ENCODE peak calls at places on chromosomes 7 and 10, in four cellular contexts. I, L, H and T are unnamed samples.

GRCh38 chr10:3006093-3006492 is 61.3 kb upstream of the PFKP start:
- DNase-seq in I (no peak), L (no peak), H (no peak), T (no peak)

GRCh38 chr7:121459148-121459547 is 63.0 kb upstream of the FAM3C start:
- DNase-seq in H (no peak), L (no peak), I (no peak), T (no peak)

GRCh38 chr7:135712182-135712782 is 15.7 kb downstream of the SLC13A4 start:
- DNase-seq in I (no peak), H (no peak), L (no peak), T (no peak)

GRCh38 chr7:1740214-1740613 is 70.1 kb downstream of the ELFN1 start:
- DNase-seq in L (no peak), I (no peak), H (no peak), T (no peak)

GRCh38 chr7:128076216-128076821 is 45.1 kb upstream of the LRRC4 start:
- DNase-seq in I (no peak), L (no peak), H (no peak), T (no peak)

GRCh38 chr10:97089209-97089865 is 96.4 kb downstream of the SLIT1 start:
- DNase-seq in L (no peak), H (no peak), I (no peak), T (no peak)

GRCh38 chr10:107160866-107161265 is 3.6 kb downstream of the SORCS1 start:
- DNase-seq in H (no peak), I (no peak), L (no peak), T (no peak)

GRCh38 chr7:15104411-15105092 is 202.0 kb upstream of the DGKB start:
- DNase-seq in I (no peak), H (no peak), L (no peak), T (no peak)

GRCh38 chr10:34102917-34103506 is 712.1 kb downstream of the PARD3 start:
- DNase-seq in I (no peak), L (no peak), H (no peak), T (no peak)

GRCh38 chr7:135463905-135464304 is 46.0 kb downstream of the CNOT4 start:
- DNase-seq in H (no peak), L (no peak), I (no peak), T (no peak)

GRCh38 chr7:137820677-137821420 is 25.9 kb downstream of the DGKI start:
- DNase-seq in I (no peak), L (no peak), H (no peak), T (no peak)

GRCh38 chr10:87723500-87723899 is 63.8 kb downstream of the PAPSS2 start:
- DNase-seq in H (no peak), L (no peak), I (no peak), T (no peak)

GRCh38 chr10:78300526-78300925 is 266.9 kb downstream of the RPS24 start:
- DNase-seq in L (no peak), H (no peak), I (no peak), T (no peak)

GRCh38 chr7:30450123-30450982 is 28.2 kb downstream of the NOD1 start:
- DNase-seq in L (no peak), H (no peak), I (no peak), T (no peak)

GRCh38 chr10:62079885-62080559 is 178.5 kb downstream of the ARID5B start:
- DNase-seq in H (no peak), L (no peak), I (no peak), T (no peak)

GRCh38 chr7:69166979-69167516 is 431.2 kb upstream of the AUTS2 start:
- DNase-seq in H (no peak), L (no peak), I (no peak), T (no peak)

GRCh38 chr7:129553861-129554530 is 51.7 kb downstream of the SMKR1 start:
- DNase-seq in H (no peak), L (no peak), I (no peak), T (no peak)

GRCh38 chr10:600234-600633 is 89.2 kb downstream of the DIP2C start:
- DNase-seq in L (no peak), H (no peak), I (no peak), T (no peak)

GRCh38 chr10:77925410-77925794 is 1.2 kb downstream of the DLG5 start:
- DNase-seq in I (no peak), H (no peak), L (no peak), T (no peak)

GRCh38 chr7:101686030-101686429 is 56.9 kb upstream of the MYL10 start:
- DNase-seq in L (no peak), I (no peak), H (no peak), T (no peak)

GRCh38 chr10:132328738-132329137 is 3.3 kb upstream of the LRRC27 start:
- DNase-seq in H (no peak), L (no peak), I (no peak), T (no peak)

GRCh38 chr7:128165927-128166420 is 75.1 kb upstream of the LEP start:
- DNase-seq in H (no peak), I (no peak), L (no peak), T (no peak)

GRCh38 chr10:25666276-25666675 is 267.8 kb upstream of the MYO3A start:
- DNase-seq in L (no peak), H (no peak), I (no peak), T (no peak)

GRCh38 chr10:80454526-80455460 is 683 bp downstream of the TSPAN14 start:
- DNase-seq in L (no peak), H (no peak), I (no peak), T (no peak)

GRCh38 chr7:92644406-92645113 is 54.4 kb upstream of the FAM133B start:
- DNase-seq in I (no peak), H (no peak), L (no peak), T (no peak)

GRCh38 chr7:97024209-97025129 is at the start of gene DLX5:
- DNase-seq in L (peak), H (no peak), I (no peak), T (no peak)

GRCh38 chr10:133526957-133527588 is at the start of gene CYP2E1:
- DNase-seq in I (no peak), L (no peak), H (no peak), T (no peak)

GRCh38 chr10:114525368-114525949 is 121.2 kb upstream of the AFAP1L2 start:
- DNase-seq in I (no peak), H (no peak), L (no peak), T (no peak)

GRCh38 chr10:83274088-83274487 is 865.2 kb upstream of the GHITM start:
- DNase-seq in L (no peak), H (no peak), I (no peak), T (no peak)

GRCh38 chr10:33238643-33239042 is 95.8 kb downstream of the NRP1 start:
- DNase-seq in L (no peak), H (no peak), I (no peak), T (peak)

GRCh38 chr10:32237644-32238345 is 109.2 kb downstream of the EPC1 start:
- DNase-seq in I (no peak), H (no peak), L (no peak), T (no peak)

GRCh38 chr10:103548581-103549348 is 55.3 kb downstream of the NEURL1 start:
- DNase-seq in I (no peak), H (no peak), L (no peak), T (no peak)

GRCh38 chr7:38594931-38595330 is 36.2 kb downstream of the AMPH start:
- DNase-seq in I (no peak), H (no peak), L (no peak), T (no peak)

GRCh38 chr10:95170790-95171189 is 23.2 kb upstream of the ACSM6 start:
- DNase-seq in L (no peak), I (no peak), H (no peak), T (no peak)

GRCh38 chr10:28326516-28327493 is 23.9 kb upstream of the MPP7 start:
- DNase-seq in H (no peak), L (peak), I (no peak), T (no peak)

GRCh38 chr10:119306964-119307363 is 99.6 kb downstream of the GRK5 start:
- DNase-seq in H (no peak), L (no peak), I (no peak), T (no peak)

GRCh38 chr7:24830440-24831050 is 73.3 kb upstream of the GSDME start:
- DNase-seq in H (no peak), L (no peak), I (no peak), T (no peak)
- TF ChIP-seq SIN3A in H (no peak), L (no peak), I (no peak), T (no peak)

GRCh38 chr7:148697256-148697841 is 1.4 kb upstream of the CUL1 start:
- DNase-seq in I (no peak), L (no peak), H (no peak), T (no peak)
- H3K4me3 ChIP-seq in I (no peak), L (peak), H (peak), T (peak)

GRCh38 chr7:56062382-56062781 is 1.7 kb upstream of the SUMF2 start:
- DNase-seq in L (peak), I (peak), H (no peak), T (no peak)

GRCh38 chr7:56063500-56063881 is 595 bp upstream of the SUMF2 start:
- DNase-seq in L (peak), H (no peak), I (no peak), T (no peak)

DNA sequence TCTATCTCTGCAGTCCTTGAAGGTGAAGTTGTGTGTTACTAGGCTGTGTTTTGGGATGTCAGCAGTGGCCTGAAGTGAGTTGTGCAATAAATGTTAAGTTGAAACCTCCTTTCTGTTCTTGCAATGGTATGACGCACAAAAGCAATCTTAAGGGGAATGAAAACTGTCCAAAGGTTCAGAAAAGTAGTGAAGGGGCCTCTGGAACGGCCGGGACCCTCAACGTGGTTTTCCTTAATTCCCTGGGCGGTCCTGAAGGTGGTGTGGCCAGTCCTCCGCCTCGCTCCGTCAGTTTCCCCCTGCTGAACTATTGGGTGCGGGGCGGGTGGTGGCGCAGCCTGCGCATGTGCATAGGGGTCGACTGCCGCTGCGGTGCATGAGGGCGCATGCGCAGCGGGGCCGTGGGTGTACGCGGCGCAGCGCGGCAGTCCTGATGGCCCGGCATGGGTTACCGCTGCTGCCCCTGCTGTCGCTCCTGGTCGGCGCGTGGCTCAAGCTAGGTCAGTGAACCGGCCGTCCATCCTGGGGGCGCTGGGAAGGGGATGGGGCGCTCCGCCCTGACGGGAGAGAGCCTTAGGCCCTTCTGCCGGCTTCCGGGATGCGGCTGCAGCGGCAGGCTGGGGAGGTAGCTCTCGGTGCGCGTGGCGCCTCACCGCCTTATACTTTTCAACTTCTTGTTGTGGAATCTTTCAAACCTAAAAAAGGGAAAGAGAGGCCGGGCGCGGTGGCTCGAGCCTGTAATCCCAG is at the start of gene SUMF2:
- DNase-seq in I (peak), L (peak), H (peak), T (peak)
- TF ChIP-seq POLR2AphosphoS5 in I (peak), L (peak), H (peak), T (peak)

GRCh38 chr10:69269761-69270160 is 8.5 kb upstream of the HK1 start:
- DNase-seq in I (no peak), L (no peak), H (no peak), T (no peak)

GRCh38 chr10:69270990-69271389 is 7.3 kb upstream of the HK1 start:
- DNase-seq in H (no peak), I (no peak), L (no peak), T (no peak)

GRCh38 chr10:69275444-69275843 is 2.9 kb upstream of the HK1 start:
- DNase-seq in L (no peak), I (no peak), H (no peak), T (no peak)

GRCh38 chr10:69268761-69269416 is 9.4 kb upstream of the HK1 start:
- DNase-seq in L (no peak), I (no peak), H (no peak), T (no peak)

DNA sequence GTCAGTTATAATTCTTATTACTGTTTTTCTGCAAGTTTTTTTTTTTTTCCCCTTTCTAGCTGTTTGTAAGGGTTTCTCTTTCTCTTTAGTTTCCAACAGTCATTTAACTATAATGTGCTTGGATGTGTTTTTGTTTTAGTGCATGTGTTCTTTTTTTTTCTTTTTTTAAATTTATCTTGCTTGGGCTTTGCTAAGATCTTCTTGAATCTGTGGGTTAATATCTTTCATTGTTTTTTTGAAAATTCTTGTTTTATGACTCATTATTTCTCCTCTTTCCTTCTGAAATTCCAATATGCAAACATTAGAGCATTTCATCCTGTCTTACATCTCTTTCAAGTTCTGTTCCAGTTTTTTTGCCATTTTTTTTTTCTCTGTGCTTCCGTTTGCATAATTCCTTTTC is 5.7 kb upstream of the HK1 start:
- DNase-seq in L (no peak), H (no peak), I (no peak), T (no peak)
- TF ChIP-seq SIN3A in L (no peak), H (no peak), I (no peak), T (no peak)

DNA sequence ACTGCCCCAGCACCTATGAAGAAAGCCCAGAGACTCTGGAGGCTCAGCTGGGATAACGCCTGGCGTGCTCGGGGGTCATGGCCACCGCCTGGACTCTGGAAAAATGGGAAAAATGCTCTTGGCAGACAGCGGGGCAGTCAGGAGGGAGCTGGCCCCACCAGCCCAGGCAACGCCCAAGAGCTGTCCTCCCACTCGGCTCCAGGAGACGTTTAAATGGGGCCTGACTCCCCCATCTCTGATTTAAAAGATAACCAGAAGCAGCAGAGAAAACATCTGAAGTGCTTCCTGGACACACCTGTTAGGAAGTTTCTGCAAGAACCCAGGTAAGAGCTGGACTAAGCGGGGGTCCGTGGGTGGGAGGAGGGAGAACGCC is 83.7 kb upstream of the INSIG1 start:
- DNase-seq in I (no peak), L (no peak), H (no peak), T (no peak)
- H3K4me3 ChIP-seq in I (no peak), L (no peak), H (no peak), T (no peak)

GRCh38 chr7:70189776-70190175 is 591.5 kb downstream of the AUTS2 start:
- DNase-seq in I (no peak), L (no peak), H (no peak), T (no peak)
- TF ChIP-seq POLR2AphosphoS5 in I (no peak), L (no peak), H (no peak), T (no peak)